ENCODE peak calls at places on chromosomes 13 and 19, in six cellular contexts. L is thoracic aorta, D is NB4, W is cardiac fibroblast, P is tibial artery, U is choroid plexus epithelial cell. X is an unnamed sample.

GRCh38 chr13:32537580-32538233 is 888 bp downstream of the N4BP2L2 start:
- DNase-seq in L (no peak), D (peak; percentile 83), W (peak; percentile 22), P (peak; percentile 73), U (peak; percentile 28), X (peak; percentile 52)

GRCh38 chr19:51742736-51743288 is 8.9 kb downstream of the FPR1 start:
- DNase-seq in L (no peak), D (no peak), W (peak; percentile 96), P (no peak), U (peak; percentile 82), X (no peak)

GRCh38 chr19:54329476-54330165 is 9.3 kb downstream of the LILRA4 start:
- DNase-seq in L (no peak), D (no peak), W (no peak), P (peak; percentile 13), U (no peak), X (no peak)

GRCh38 chr13:29523199-29523931 is 72.1 kb downstream of the SLC7A1 start:
- DNase-seq in L (no peak), D (no peak), W (peak; percentile 96), P (peak; percentile 86), U (peak; percentile 86), X (no peak)

GRCh38 chr19:1690570-1691307 is 38.3 kb upstream of the TCF3 start:
- DNase-seq in L (no peak), D (peak; percentile 67), W (no peak), P (no peak), U (peak; percentile 33), X (peak; percentile 39)

GRCh38 chr13:37068962-37069361 is 9.5 kb upstream of the SUPT20H start:
- DNase-seq in L (no peak), D (peak; percentile 28), W (peak; percentile 47), P (no peak), U (peak; percentile 55), X (no peak)

GRCh38 chr13:77537302-77537919 is 1.9 kb downstream of the SCEL start:
- DNase-seq in L (no peak), D (no peak), W (no peak), P (no peak), U (no peak), X (no peak)

GRCh38 chr19:8196271-8196908 is 12.8 kb upstream of the CERS4 start:
- DNase-seq in L (no peak), D (peak; percentile 94), W (no peak), P (no peak), U (no peak), X (no peak)

GRCh38 chr19:16372065-16372915 is 47.7 kb downstream of the KLF2 start:
- DNase-seq in L (no peak), D (no peak), W (no peak), P (no peak), U (no peak), X (no peak)

GRCh38 chr19:29815231-29815630 is 3.4 kb downstream of the CCNE1 start:
- DNase-seq in L (no peak), D (no peak), W (no peak), P (no peak), U (no peak), X (no peak)

GRCh38 chr19:35251456-35251855 is 2.7 kb downstream of the LSR start:
- DNase-seq in L (no peak), D (no peak), W (no peak), P (no peak), U (no peak), X (no peak)

GRCh38 chr19:3479177-3479818 is 1.0 kb downstream of the SMIM24 start:
- DNase-seq in L (no peak), D (peak; percentile 64), W (peak; percentile 35), P (no peak), U (no peak), X (peak; percentile 38)

GRCh38 chr19:49335071-49335783 is at the start of gene CD37:
- DNase-seq in L (no peak), D (peak; percentile 59), W (no peak), P (peak; percentile 66), U (no peak), X (peak; percentile 84)

GRCh38 chr19:49331616-49332055 is 3.6 kb upstream of the CD37 start:
- DNase-seq in L (no peak), D (peak; percentile 66), W (peak; percentile 59), P (peak; percentile 59), U (peak; percentile 83), X (peak; percentile 48)

GRCh38 chr19:49335784-49336481 is 727 bp downstream of the CD37 start:
- DNase-seq in L (no peak), D (no peak), W (no peak), P (peak; percentile 19), U (no peak), X (peak; percentile 37)

GRCh38 chr19:49336482-49337266 is 1.5 kb downstream of the CD37 start:
- DNase-seq in L (no peak), D (no peak), W (no peak), P (peak; percentile 58), U (no peak), X (no peak)

GRCh38 chr19:49333426-49334288 is 1.5 kb upstream of the CD37 start:
- DNase-seq in L (no peak), D (peak; percentile 19), W (peak; percentile 27), P (peak; percentile 64), U (no peak), X (peak; percentile 51)
- H3K4me3 ChIP-seq in L (no peak overlapping the region), D (no peak overlapping the region), W (no peak overlapping the region), P (no peak overlapping the region), U (no peak overlapping the region), X (peak overlapping the region; percentile 97)

DNA sequence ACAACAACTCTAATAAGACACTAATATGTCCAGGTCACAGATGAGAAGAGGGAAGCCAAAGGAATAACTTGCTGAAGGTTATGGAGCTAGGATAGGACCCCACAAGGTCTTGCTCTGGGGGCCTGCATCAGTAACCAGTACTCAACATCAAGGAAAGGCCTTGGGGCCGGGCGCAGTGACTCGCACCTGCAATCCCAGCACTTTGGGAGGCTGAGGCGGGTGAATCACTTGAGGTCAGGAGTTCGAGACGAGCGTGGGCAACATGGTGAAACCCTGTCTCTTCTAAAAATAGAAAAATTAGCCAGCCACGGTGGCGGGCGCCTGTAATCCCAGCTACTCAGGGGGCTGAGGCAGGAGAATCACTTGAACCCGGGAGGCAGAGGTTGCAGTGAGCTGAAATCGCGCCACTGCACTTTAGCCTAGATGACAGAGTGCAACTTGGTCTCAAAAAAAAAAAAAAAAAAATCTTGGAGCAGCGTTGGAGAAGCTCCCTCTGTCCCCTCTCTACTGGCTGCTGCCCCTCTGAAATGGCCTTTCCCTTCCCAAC is 1.8 kb downstream of the LONP1 start:
- DNase-seq in L (no peak), D (peak; percentile 20), W (peak; percentile 69), P (no peak), U (peak; percentile 61), X (no peak)
- H3K4me3 ChIP-seq in L (peak overlapping the region; percentile 89), D (peak overlapping the region; percentile 90), W (peak overlapping the region; percentile 96), P (no peak overlapping the region), U (peak overlapping the region; percentile 73), X (no peak overlapping the region)

DNA sequence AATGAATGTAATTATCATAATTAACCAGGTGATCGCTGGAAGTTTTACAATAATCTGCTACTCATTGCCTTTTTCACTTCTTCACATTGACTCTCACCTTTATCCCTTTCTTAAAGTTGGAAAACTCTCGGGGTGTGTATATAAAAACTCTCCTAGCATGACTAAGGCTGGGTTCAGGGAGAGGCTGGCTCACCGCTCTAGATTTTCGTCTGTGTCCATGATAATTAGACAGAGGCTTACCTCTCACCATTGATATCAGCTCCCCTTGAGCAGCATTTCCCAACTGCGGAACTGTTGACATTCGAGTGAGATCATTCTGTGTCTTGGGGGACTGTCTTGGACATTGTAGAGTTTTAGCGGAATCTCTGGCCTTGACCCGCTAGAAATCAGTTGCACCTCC is 39.4 kb downstream of the NFIX start:
- DNase-seq in L (no peak), D (no peak), W (no peak), P (peak; percentile 66), U (no peak), X (no peak)
- H3K4me3 ChIP-seq in L (no peak overlapping the region), D (no peak overlapping the region), W (no peak overlapping the region), P (no peak overlapping the region), U (no peak overlapping the region), X (no peak overlapping the region)

GRCh38 chr19:33801411-33801810 is 4.7 kb downstream of the KCTD15 start:
- DNase-seq in L (no peak), D (no peak), W (no peak), P (no peak), U (no peak), X (no peak)

GRCh38 chr19:33800012-33800680 is 3.5 kb downstream of the KCTD15 start:
- DNase-seq in L (no peak), D (no peak), W (no peak), P (no peak), U (no peak), X (no peak)

GRCh38 chr19:33797821-33798633 is 1.4 kb downstream of the KCTD15 start:
- DNase-seq in L (no peak), D (peak; percentile 66), W (peak; percentile 51), P (peak; percentile 78), U (peak; percentile 76), X (no peak)

GRCh38 chr19:33798701-33799111 is 2.0 kb downstream of the KCTD15 start:
- DNase-seq in L (no peak), D (no peak), W (peak; percentile 29), P (no peak), U (peak; percentile 67), X (no peak)

DNA sequence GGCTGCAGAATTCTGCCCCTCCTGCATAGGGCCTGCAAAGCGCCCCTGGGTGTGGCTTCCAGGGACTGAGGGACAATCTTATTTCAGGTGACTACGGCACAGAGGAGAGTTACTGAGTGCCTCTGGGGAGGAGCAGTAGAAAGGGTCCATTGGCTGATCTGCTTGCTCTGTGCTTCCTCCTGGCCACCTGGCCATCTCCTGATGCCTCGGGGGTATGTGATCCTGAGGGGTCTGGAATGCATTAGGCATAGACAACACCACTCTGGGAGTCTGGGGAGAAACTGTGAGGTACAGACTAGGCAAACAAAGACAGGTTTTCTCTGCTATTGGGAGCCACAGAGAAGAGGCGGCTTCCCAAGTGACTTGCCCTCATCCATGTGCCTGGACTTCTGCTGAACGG is 2.8 kb downstream of the KCTD15 start:
- DNase-seq in L (no peak), D (no peak), W (no peak), P (no peak), U (no peak), X (no peak)
- H3K4me3 ChIP-seq in L (no peak overlapping the region), D (no peak overlapping the region), W (no peak overlapping the region), P (peak overlapping the region; percentile 91), U (no peak overlapping the region), X (no peak overlapping the region)

X was measured in CD4-positive, CD25-positive, alpha-beta regulatory T cell.